ENCODE peak calls at places on chromosomes 4 and X, in four cellular contexts. V is Peyer's patch, L is testis, S is adrenal gland. B is an unnamed sample. For H3K4me1, the result is how much of the 10 kb centered on the place peaks cover.

GRCh38 chr4:112589207-112589606 is 47.5 kb downstream of the ZGRF1 start:
- DNase-seq in V (no peak), L (no peak), S (no peak), B (no peak)

GRCh38 chr4:1053080-1053661 is 41.7 kb downstream of the FGFRL1 start:
- DNase-seq in V (peak), L (peak), S (no peak), B (peak)

GRCh38 chrX:94492541-94492940 is 818.5 kb downstream of the FAM133A start:
- DNase-seq in V (no peak), L (no peak), S (no peak), B (no peak)

GRCh38 chr4:65193985-65194384 is 476.3 kb downstream of the EPHA5 start:
- DNase-seq in V (no peak), L (no peak), S (no peak), B (no peak)

GRCh38 chrX:68648960-68649359 is 1.5 kb downstream of the STARD8 start:
- DNase-seq in V (no peak), L (no peak), S (no peak), B (no peak)

GRCh38 chr4:100278567-100278966 is 88.3 kb upstream of the DDIT4L start:
- DNase-seq in V (no peak), L (no peak), S (no peak), B (no peak)

GRCh38 chrX:46165411-46165810 is 379.8 kb downstream of the ZNF674 start:
- DNase-seq in V (no peak), L (no peak), S (no peak), B (no peak)

GRCh38 chr4:10737335-10737734 is 52.8 kb upstream of the CLNK start:
- DNase-seq in V (no peak), L (no peak), S (no peak), B (no peak)

GRCh38 chrX:39773923-39774803 is 323.6 kb downstream of the BCOR start:
- DNase-seq in V (no peak), L (no peak), S (no peak), B (no peak)

GRCh38 chr4:102623622-102624021 is 122.5 kb downstream of the NFKB1 start:
- DNase-seq in V (no peak), L (peak), S (peak), B (no peak)

GRCh38 chr4:18075823-18076433 is 54.4 kb upstream of the LCORL start:
- DNase-seq in V (peak), L (peak), S (peak), B (peak)

GRCh38 chr4:11299016-11299415 is 129.7 kb downstream of the HS3ST1 start:
- DNase-seq in V (no peak), L (no peak), S (no peak), B (no peak)

GRCh38 chr4:47801481-47802002 is 36.3 kb downstream of the CORIN start:
- DNase-seq in V (no peak), L (no peak), S (no peak), B (no peak)

GRCh38 chrX:57294961-57295360 is 8.5 kb downstream of the FAAH2 start:
- DNase-seq in V (no peak), L (no peak), S (no peak), B (no peak)

GRCh38 chr4:35604252-35604651 is 640.1 kb downstream of the ARAP2 start:
- DNase-seq in V (no peak), L (no peak), S (no peak), B (no peak)

GRCh38 chrX:118510076-118510475 is 14.5 kb downstream of the DOCK11 start:
- DNase-seq in V (peak), L (peak), S (no peak), B (peak)

GRCh38 chr4:73450398-73451004 is 14.5 kb downstream of the AFP start:
- DNase-seq in V (no peak), L (no peak), S (no peak), B (no peak)

GRCh38 chr4:33091961-33092360 is 2371.8 kb downstream of the PCDH7 start:
- DNase-seq in V (no peak), L (no peak), S (no peak), B (no peak)

GRCh38 chr4:41389356-41389755 is 132.6 kb downstream of the UCHL1 start:
- DNase-seq in V (no peak), L (no peak), S (no peak), B (no peak)

GRCh38 chr4:40750461-40751258 is 905 bp downstream of the NSUN7 start:
- DNase-seq in V (no peak), L (peak), S (no peak), B (no peak)

GRCh38 chr4:112953295-112953694 is 96.2 kb upstream of the ANK2 start:
- DNase-seq in V (no peak), L (no peak), S (no peak), B (no peak)

GRCh38 chr4:78644744-78645330 is 93.3 kb downstream of the ANXA3 start:
- DNase-seq in V (peak), L (peak), S (peak), B (peak)

GRCh38 chr4:36338973-36339372 is 57.6 kb downstream of the DTHD1 start:
- DNase-seq in V (no peak), L (no peak), S (no peak), B (no peak)

GRCh38 chr4:140071043-140071442 is 82.9 kb downstream of the MAML3 start:
- DNase-seq in V (no peak), L (no peak), S (no peak), B (no peak)
- H3K4me1 ChIP-seq in V (under half), L (under half), S (under half), B (under half)

DNA sequence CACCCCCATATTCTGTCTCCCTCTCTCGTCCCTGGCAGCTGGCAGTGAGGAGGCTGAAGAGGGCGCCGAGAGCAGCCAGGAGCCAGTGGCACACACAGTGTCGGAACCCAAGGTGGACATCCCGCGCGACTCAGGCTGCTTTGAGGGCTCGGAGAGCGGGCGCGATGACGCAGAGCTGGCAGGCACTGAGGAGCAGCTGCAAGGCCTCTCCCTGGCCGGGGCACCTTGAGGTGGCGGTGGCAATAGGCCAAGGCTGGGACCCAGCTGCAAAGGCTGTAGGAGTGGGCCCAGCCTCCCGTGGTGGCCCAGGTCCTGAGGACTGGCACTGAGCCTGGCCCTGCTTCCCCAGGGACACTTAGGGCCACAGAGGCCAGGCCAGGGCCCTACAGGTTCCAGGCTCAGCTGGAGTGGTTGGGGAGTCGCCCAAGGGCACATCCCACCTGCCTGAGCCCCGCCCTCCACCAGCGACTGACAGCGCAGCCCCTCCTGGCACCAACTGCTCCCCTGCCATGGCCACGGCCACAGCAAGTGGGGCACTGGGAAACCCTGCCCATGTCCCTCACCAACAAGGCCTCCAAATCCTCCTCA is 13.9 kb downstream of the SASH3 start:
- DNase-seq in V (no peak), L (no peak), S (peak), B (no peak)
- TF ChIP-seq POLR2A in V (no peak), L (no peak), S (no peak), B (no peak)

GRCh38 chr4:145868637-145869409 is 69.8 kb downstream of the ZNF827 start:
- DNase-seq in V (no peak), L (no peak), S (no peak), B (no peak)

GRCh38 chr4:145861331-145862318 is 77.0 kb downstream of the ZNF827 start:
- DNase-seq in V (no peak), L (no peak), S (peak), B (no peak)

GRCh38 chr4:145867416-145867815 is 71.2 kb downstream of the ZNF827 start:
- DNase-seq in V (no peak), L (no peak), S (no peak), B (no peak)

GRCh38 chr4:145863191-145863590 is 75.4 kb downstream of the ZNF827 start:
- DNase-seq in V (no peak), L (no peak), S (no peak), B (no peak)

GRCh38 chr4:145865274-145865941 is 73.2 kb downstream of the ZNF827 start:
- DNase-seq in V (no peak), L (no peak), S (no peak), B (no peak)
- H3K4me1 ChIP-seq in V (under half), L (under half), S (under half), B (under half)

DNA sequence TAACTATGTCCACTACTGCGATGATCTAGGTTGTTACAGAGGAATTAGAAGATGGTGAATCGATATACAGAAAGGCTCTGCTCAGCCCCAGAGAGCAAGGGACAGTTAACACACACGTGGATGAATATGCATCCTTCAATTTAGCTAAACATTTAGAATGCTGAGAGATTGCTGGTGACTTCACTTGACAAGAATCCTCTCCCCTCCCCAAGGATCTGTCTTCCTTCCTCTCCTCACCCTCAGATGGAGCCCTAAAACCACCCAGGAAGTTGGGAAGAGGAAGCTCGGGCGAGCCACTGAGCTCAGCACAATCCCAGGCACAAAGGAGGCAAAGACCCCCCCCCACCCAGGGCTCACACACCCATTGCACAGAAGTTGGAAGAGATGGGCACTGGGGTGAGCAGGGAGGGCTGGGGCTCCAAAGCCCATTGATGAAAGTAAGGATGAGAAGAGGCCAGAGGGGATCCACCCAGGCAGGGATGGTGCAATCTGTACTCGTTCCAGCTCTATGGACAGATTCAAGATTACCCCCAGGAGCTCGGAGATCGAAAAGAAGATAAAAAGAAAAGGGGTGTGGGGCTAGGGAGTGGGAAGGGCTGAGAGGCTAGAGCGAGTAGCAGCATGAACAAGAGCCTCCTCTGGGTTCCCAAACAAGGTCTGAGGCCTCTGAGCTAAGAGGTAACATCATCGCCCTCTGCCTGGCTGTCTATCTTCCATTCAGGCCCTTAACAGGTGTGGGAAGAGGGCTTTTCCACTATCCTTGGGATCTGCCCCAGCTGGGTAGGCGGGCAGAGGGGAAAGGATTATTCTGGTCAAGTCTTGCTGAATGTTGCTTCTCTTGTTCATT is 1.3 kb downstream of the TFE3 start:
- DNase-seq in V (no peak), L (no peak), S (no peak), B (peak)
- TF ChIP-seq POLR2A in V (no peak), L (no peak), S (peak), B (no peak)

DNA sequence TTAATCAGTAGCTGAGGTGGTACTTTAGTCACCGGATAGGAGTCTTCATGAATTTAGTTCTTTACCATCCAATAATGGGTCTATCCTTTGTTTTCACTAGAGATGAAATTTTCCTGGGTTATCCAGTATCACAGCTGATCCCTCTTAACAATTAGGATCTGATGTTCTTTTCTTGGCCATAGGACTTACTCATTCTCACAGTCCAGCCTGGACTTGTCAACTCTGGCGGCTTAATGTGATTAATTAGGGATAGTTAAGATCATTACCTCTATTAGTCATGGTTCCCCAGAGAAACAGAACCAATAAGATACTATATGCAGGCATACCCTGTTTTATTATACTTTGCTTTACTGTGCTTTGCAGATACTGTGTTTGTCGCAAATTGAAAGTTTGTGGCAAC is 272.7 kb upstream of the FAT4 start:
- DNase-seq in V (no peak), L (no peak), S (no peak), B (no peak)
- H3K4me1 ChIP-seq in V (under half), L (under half), S (under half), B (under half)

GRCh38 chr4:6781561-6781960 is 966 bp upstream of the KIAA0232 start:
- DNase-seq in V (peak), L (no peak), S (no peak), B (no peak)

GRCh38 chr4:6782846-6783110 is 251 bp downstream of the KIAA0232 start:
- DNase-seq in V (no peak), L (no peak), S (no peak), B (no peak)

GRCh38 chr4:6783111-6783981 is 819 bp downstream of the KIAA0232 start:
- DNase-seq in V (peak), L (peak), S (peak), B (peak)

GRCh38 chr4:6781113-6781512 is 1.4 kb upstream of the KIAA0232 start:
- DNase-seq in V (peak), L (peak), S (no peak), B (peak)

DNA sequence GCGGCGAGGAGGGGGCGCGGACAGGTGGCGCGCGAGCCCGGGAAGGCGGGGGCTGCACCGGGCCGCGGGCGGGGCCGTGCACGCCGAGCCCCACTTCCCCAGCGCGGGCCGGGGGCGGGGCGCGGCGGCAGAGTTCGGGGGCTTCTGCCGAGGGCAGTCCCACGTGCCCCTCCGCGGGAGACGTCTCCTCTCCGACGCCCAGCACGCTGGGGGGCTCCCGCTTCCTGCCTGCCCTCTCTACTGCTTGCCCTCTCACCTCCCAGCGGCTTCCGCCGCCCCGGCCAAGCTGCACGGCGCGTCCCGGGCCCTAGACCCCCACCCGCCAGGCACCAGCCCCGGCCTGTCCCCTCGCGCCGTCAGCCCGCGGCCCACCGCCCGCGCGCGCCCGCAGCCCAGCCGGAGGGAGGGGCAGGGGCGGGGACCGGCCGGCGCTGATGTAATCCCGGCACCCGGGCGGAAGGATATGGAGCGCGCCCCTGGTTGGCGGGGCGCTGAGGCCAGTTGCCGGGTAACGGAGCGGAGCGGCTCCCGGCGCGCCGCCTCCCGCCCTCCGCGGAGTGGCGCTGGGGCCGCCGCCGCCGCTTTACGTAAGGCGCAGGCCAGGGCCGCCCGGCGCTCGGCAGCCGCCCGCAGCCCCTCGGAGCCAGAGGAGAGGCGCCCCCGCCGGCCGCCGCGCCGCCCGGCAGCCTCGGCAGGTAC is at the start of gene KIAA0232:
- DNase-seq in V (peak), L (peak), S (peak), B (peak)
- TF ChIP-seq POLR2A in V (peak), L (no peak), S (peak), B (peak)

DNA sequence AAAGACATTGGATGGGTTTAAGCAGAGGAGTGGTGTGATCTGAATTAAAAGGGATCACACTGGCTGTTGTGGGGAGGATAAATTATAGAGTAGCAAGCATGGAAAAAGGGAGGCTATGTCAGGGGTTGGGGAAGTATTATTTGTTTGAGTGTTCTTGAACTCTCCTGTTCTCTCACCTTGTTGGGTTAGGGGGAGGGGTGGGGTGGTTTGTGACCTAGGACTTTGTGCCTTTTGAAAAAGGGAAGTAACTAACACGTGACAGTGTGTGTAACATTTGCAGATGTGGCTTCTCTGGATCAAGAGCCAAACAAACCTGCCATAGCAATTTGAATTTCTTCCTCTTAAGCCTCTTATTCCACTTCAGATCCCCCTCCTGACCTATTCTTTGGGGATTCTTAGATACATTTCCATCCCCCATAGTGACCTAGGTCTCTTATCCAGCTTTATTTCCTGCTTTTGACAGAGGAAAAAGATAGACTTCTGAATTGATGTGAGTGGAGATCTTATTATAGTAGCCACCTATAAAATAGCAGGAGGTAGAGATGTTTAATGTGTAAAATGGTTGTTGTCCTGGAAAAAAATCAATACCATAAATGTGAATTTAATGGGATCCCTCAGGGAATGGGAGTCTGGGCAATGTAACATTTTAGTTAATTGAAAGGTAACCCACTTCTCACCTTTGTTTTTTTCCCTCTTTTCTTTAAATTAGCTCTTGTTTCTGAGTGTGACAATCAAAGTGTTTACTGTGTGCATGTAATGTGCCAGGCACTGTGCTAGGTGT is 120.4 kb downstream of the CT47B1 start:
- DNase-seq in V (peak), L (no peak), S (no peak), B (no peak)
- H3K4me1 ChIP-seq in V (under half), L (under half), S (under half), B (under half)

GRCh38 chrX:71364221-71364620 is 1.9 kb upstream of the TAF1 start:
- DNase-seq in V (no peak), L (no peak), S (no peak), B (no peak)

GRCh38 chrX:71367396-71367795 is 1.2 kb downstream of the TAF1 start:
- DNase-seq in V (no peak), L (no peak), S (no peak), B (no peak)

GRCh38 chrX:71366674-71367256 is 608 bp downstream of the TAF1 start:
- DNase-seq in V (peak), L (peak), S (no peak), B (peak)

GRCh38 chrX:71365876-71366673 is at the start of gene TAF1:
- DNase-seq in V (peak), L (peak), S (peak), B (peak)

DNA sequence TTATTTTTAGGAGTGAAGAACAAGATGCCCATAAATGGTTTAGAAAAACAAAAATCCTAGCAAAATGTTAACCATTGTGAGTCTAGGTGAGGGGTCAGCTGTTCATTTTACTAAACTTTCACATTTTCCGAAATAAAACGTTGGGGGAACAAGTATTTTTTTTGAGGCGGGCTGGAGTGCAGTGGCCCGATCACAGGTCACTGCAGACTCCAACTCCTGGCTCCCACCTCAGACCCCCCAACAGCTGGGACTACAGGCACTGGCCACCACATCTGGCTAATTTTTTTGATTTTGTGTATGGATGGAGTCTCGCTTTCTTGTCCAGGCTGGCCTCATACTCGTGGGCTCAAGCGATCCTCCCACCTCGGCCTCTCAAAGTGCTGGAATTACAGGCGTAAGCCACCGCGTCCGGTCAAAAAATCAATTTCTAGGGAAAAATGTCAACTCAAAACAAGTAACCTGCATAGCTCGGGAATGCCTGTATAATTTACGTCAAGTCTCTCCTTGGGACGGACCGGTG is 741 bp upstream of the TAF1 start:
- DNase-seq in V (no peak), L (no peak), S (no peak), B (peak)
- TF ChIP-seq POLR2A in V (peak), L (no peak), S (no peak), B (no peak)

DNA sequence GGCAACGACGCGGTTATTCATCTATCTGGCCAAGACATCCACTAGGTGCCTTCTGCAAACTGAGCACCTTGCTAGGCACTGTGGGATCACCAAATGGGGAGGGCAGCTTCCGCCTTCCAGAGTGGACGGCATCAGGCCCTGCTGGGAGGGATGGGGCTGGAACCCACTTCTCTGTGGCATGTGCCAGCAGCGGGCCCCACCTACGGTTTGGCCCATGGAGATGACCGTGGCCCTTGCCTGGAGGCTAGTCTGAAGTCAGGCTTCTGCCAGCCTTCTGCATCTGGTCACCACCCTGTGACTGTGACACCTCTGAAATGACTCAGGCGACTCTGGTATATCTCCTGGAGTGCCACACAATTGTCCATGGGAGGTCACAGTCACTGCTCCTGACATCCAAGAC is 7.2 kb downstream of the SSR4 start:
- DNase-seq in V (no peak), L (no peak), S (no peak), B (no peak)
- H3K4me1 ChIP-seq in V (under half), L (under half), S (under half), B (under half)

B was measured in gastrocnemius medialis.